ENCODE peak calls at places on chromosome 11, in four cellular contexts. Z is neuronal stem cell, K is upper lobe of right lung, S is OCI-LY7. G is an unnamed sample.

GRCh38 chr11:61791737-61792309 is 576 bp downstream of the TMEM258 start:
- DNase-seq in Z (peak; percentile 66), K (no peak), S (peak; percentile 55), G (no peak)

GRCh38 chr11:26764315-26764714 is 42.5 kb upstream of the SLC5A12 start:
- DNase-seq in Z (no peak), K (no peak), S (no peak), G (no peak)

GRCh38 chr11:1117970-1118369 is 39.8 kb upstream of the MUC5AC start:
- DNase-seq in Z (no peak), K (no peak), S (no peak), G (no peak)

GRCh38 chr11:110251837-110252236 is 44.6 kb downstream of the RDX start:
- DNase-seq in Z (no peak), K (no peak), S (no peak), G (no peak)

GRCh38 chr11:134561348-134561720 is 149.3 kb upstream of the B3GAT1 start:
- DNase-seq in Z (no peak), K (peak; percentile 48), S (no peak), G (no peak)

GRCh38 chr11:91178366-91178765 is 955.5 kb upstream of the CHORDC1 start:
- DNase-seq in Z (no peak), K (no peak), S (no peak), G (no peak)

GRCh38 chr11:121105851-121106250 is 4.8 kb downstream of the TECTA start:
- DNase-seq in Z (no peak), K (no peak), S (no peak), G (no peak)

GRCh38 chr11:116773203-116774112 is 671 bp upstream of the BUD13 start:
- DNase-seq in Z (no peak), K (no peak), S (peak; percentile 29), G (no peak)

GRCh38 chr11:23590909-23591308 is 730.6 kb upstream of the CCDC179 start:
- DNase-seq in Z (no peak), K (no peak), S (no peak), G (no peak)

GRCh38 chr11:86644291-86644690 is 28.1 kb downstream of the ME3 start:
- DNase-seq in Z (no peak), K (no peak), S (no peak), G (no peak)

GRCh38 chr11:47348859-47349258 is 3.6 kb downstream of the MYBPC3 start:
- DNase-seq in Z (no peak), K (no peak), S (peak; percentile 54), G (peak; percentile 46)

GRCh38 chr11:117879516-117880480 is 3.3 kb upstream of the FXYD6 start:
- DNase-seq in Z (no peak), K (no peak), S (no peak), G (no peak)

GRCh38 chr11:47523491-47524199 is 29.3 kb downstream of the CELF1 start:
- DNase-seq in Z (no peak), K (no peak), S (no peak), G (no peak)

GRCh38 chr11:32005786-32006406 is 85.0 kb upstream of the RCN1 start:
- DNase-seq in Z (no peak), K (no peak), S (no peak), G (no peak)

GRCh38 chr11:27296406-27296994 is 66.5 kb downstream of the CCDC34 start:
- DNase-seq in Z (no peak), K (no peak), S (peak; percentile 46), G (peak; percentile 60)

GRCh38 chr11:120336641-120337132 is 474 bp downstream of the ARHGEF12 start:
- DNase-seq in Z (no peak), K (no peak), S (peak; percentile 53), G (no peak)

GRCh38 chr11:11964774-11965150 is 43.7 kb downstream of the DKK3 start:
- DNase-seq in Z (no peak), K (no peak), S (no peak), G (no peak)

GRCh38 chr11:25943777-25944661 is 387.9 kb upstream of the ANO3 start:
- DNase-seq in Z (no peak), K (no peak), S (no peak), G (no peak)

GRCh38 chr11:123544631-123545375 is 109.6 kb downstream of the SCN3B start:
- DNase-seq in Z (no peak), K (no peak), S (no peak), G (no peak)

GRCh38 chr11:112520293-112520692 is 259.6 kb upstream of the PLET1 start:
- DNase-seq in Z (no peak), K (no peak), S (no peak), G (no peak)

GRCh38 chr11:12143461-12144258 is 33.3 kb downstream of the MICAL2 start:
- DNase-seq in Z (no peak), K (peak; percentile 11), S (no peak), G (no peak)

GRCh38 chr11:47863189-47863892 is 15.2 kb upstream of the NUP160 start:
- DNase-seq in Z (no peak), K (no peak), S (peak; percentile 66), G (peak; percentile 89)

GRCh38 chr11:110479445-110480101 is 49.8 kb downstream of the FDX1 start:
- DNase-seq in Z (no peak), K (no peak), S (peak; percentile 13), G (peak; percentile 17)

GRCh38 chr11:123303924-123304323 is 108.9 kb upstream of the CLMP start:
- DNase-seq in Z (no peak), K (no peak), S (peak; percentile 55), G (peak; percentile 24)

GRCh38 chr11:15194671-15195415 is 80.1 kb downstream of the INSC start:
- DNase-seq in Z (no peak), K (no peak), S (no peak), G (no peak)

GRCh38 chr11:134460881-134461280 is 48.8 kb upstream of the B3GAT1 start:
- DNase-seq in Z (no peak), K (no peak), S (no peak), G (no peak)

GRCh38 chr11:16786131-16786530 is 47.7 kb downstream of the C11orf58 start:
- DNase-seq in Z (no peak), K (peak; percentile 21), S (no peak), G (no peak)

GRCh38 chr11:117145393-117145761 is 1.3 kb downstream of the PAFAH1B2 start:
- DNase-seq in Z (peak; percentile 4), K (no peak), S (peak; percentile 38), G (no peak)

GRCh38 chr11:56977324-56977723 is 11.4 kb upstream of the OR5AK2 start:
- DNase-seq in Z (no peak), K (no peak), S (no peak), G (no peak)

GRCh38 chr11:125091247-125091876 is 20.1 kb downstream of the TMEM218 start:
- DNase-seq in Z (peak; percentile 71), K (peak; percentile 34), S (peak; percentile 62), G (peak; percentile 32)

GRCh38 chr11:107293677-107294344 is 163.8 kb downstream of the CWF19L2 start:
- DNase-seq in Z (no peak), K (no peak), S (no peak), G (no peak)
- H3K4me3 ChIP-seq in Z (no peak overlapping the region), K (no peak overlapping the region), S (no peak overlapping the region), G (no peak overlapping the region)

GRCh38 chr11:102120006-102120405 is 9.8 kb downstream of the YAP1 start:
- DNase-seq in Z (no peak), K (no peak), S (no peak), G (no peak)
- H3K4me3 ChIP-seq in Z (no peak overlapping the region), K (no peak overlapping the region), S (no peak overlapping the region), G (no peak overlapping the region)

DNA sequence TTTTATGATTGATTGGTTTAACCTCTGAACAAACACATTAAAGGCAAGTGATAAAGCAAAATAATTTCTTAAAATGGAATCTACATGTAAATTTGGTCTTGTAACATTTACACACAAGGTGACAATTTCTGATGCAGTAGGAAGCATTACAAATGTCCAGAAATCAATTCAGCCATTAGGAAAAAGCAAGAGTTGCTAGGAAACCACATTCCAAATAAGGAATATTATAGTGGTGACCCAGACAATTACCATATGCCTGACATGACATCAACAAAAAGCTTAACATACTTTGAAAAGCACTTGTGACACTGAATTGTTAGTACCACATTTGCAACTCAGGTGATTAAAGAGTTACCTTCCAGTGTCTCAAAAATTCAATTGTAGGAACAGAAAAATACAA is 252.4 kb downstream of the GUCY1A2 start:
- DNase-seq in Z (peak; percentile 20), K (no peak), S (no peak), G (no peak)
- H3K4me3 ChIP-seq in Z (no peak overlapping the region), K (no peak overlapping the region), S (no peak overlapping the region), G (no peak overlapping the region)

GRCh38 chr11:19845633-19846032 is 133.0 kb downstream of the NAV2 start:
- DNase-seq in Z (no peak), K (no peak), S (no peak), G (no peak)

GRCh38 chr11:19849107-19849789 is 136.6 kb downstream of the NAV2 start:
- DNase-seq in Z (no peak), K (no peak), S (no peak), G (no peak)

GRCh38 chr11:19844806-19845205 is 132.2 kb downstream of the NAV2 start:
- DNase-seq in Z (no peak), K (no peak), S (no peak), G (no peak)

GRCh38 chr11:19848219-19848618 is 135.6 kb downstream of the NAV2 start:
- DNase-seq in Z (peak; percentile 32), K (no peak), S (no peak), G (no peak)

DNA sequence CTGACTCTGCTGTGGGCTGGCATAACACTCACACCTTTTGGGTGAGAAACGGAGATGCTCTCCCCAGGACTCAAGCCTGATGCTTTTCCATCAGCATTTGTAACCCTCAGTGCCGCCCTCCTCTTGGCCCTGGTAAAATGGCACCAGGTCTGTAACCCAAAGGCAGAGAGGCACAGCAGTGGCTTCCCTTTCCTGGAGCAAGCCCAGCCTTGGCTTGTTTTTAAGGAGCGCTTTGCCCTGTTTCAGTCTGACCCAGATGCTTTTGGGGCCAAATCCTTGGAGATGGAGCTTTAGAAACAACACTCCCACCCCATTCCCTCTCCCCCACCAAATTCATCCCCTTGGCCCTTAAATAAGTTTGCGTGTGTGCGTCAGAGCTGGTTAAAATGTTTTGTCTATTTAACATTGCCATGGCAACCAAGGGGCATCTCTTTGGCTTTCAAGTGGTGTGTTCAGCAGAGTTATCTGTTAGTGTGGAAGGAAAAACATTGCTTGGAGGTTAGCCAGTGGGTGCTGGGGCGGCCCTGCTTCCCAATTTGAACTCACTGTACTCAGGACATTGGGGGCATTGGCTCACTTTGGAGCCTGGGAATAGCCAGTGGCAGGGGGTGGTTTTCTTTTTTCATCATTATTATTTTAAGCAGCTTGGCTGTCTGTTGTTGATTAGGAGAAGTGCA is 134.2 kb downstream of the NAV2 start:
- DNase-seq in Z (no peak), K (no peak), S (no peak), G (no peak)
- H3K4me3 ChIP-seq in Z (no peak overlapping the region), K (no peak overlapping the region), S (no peak overlapping the region), G (no peak overlapping the region)

GRCh38 chr11:5691963-5692358 is 2.4 kb downstream of the TRIM22 start:
- DNase-seq in Z (no peak), K (no peak), S (peak; percentile 46), G (no peak)
- H3K4me3 ChIP-seq in Z (no peak overlapping the region), K (peak overlapping the region; percentile 70), S (peak overlapping the region; percentile 72), G (no peak overlapping the region)

GRCh38 chr11:95257596-95257995 is 26.6 kb upstream of the SESN3 start:
- DNase-seq in Z (no peak), K (no peak), S (peak; percentile 36), G (no peak)

GRCh38 chr11:95255523-95256165 is 24.6 kb upstream of the SESN3 start:
- DNase-seq in Z (no peak), K (no peak), S (peak; percentile 24), G (no peak)

GRCh38 chr11:95254139-95254704 is 23.2 kb upstream of the SESN3 start:
- DNase-seq in Z (peak; percentile 63), K (peak; percentile 78), S (peak; percentile 96), G (peak; percentile 96)

GRCh38 chr11:95256204-95256819 is 25.3 kb upstream of the SESN3 start:
- DNase-seq in Z (no peak), K (no peak), S (peak; percentile 80), G (peak; percentile 54)
- H3K4me3 ChIP-seq in Z (no peak overlapping the region), K (no peak overlapping the region), S (peak overlapping the region; percentile 45), G (no peak overlapping the region)

GRCh38 chr11:68374531-68374930 is 62.1 kb downstream of the LRP5 start:
- DNase-seq in Z (no peak), K (no peak), S (no peak), G (no peak)
- H3K4me3 ChIP-seq in Z (no peak overlapping the region), K (no peak overlapping the region), S (no peak overlapping the region), G (no peak overlapping the region)